ENCODE peak calls at places on chromosome 1, in six cellular contexts. X, G, S, B, D and P are unnamed samples.
A peak's percentile ranks its signal among the peaks of the same experiment; 100 is the strongest.

GRCh38 chr1:94335950-94336349 is 82.2 kb upstream of the ABCD3 start:
- DNase-seq in B (no peak), X (peak; percentile 30), G (peak; percentile 66), D (peak; percentile 52), S (peak; percentile 68), P (no peak)

GRCh38 chr1:217717959-217718358 is 86.8 kb downstream of the SPATA17 start:
- DNase-seq in D (no peak), S (no peak), X (no peak), B (no peak), G (no peak), P (no peak)

GRCh38 chr1:21184266-21184665 is 7.6 kb upstream of the EIF4G3 start:
- DNase-seq in S (no peak), D (no peak), G (no peak), X (peak; percentile 25), B (no peak), P (no peak)

GRCh38 chr1:66598670-66599069 is 64.7 kb downstream of the SGIP1 start:
- DNase-seq in G (no peak), B (no peak), S (peak; percentile 59), D (no peak), X (no peak), P (no peak)

GRCh38 chr1:31264790-31265386 is 25.2 kb upstream of the NKAIN1 start:
- DNase-seq in S (no peak), B (no peak), D (no peak), G (no peak), X (no peak), P (no peak)

GRCh38 chr1:18253093-18253492 is 145.5 kb downstream of the IGSF21 start:
- DNase-seq in D (no peak), B (no peak), G (no peak), X (no peak), S (no peak), P (no peak)

GRCh38 chr1:28301368-28302174 is 27.3 kb upstream of the MED18 start:
- DNase-seq in D (no peak), X (no peak), G (no peak), B (no peak), S (no peak), P (no peak)

GRCh38 chr1:196148367-196148970 is 459.8 kb downstream of the KCNT2 start:
- DNase-seq in X (no peak), B (no peak), D (no peak), G (no peak), S (no peak), P (no peak)

GRCh38 chr1:221940631-221941030 is 198.7 kb upstream of the DUSP10 start:
- DNase-seq in D (no peak), S (no peak), B (no peak), X (no peak), G (no peak), P (no peak)

GRCh38 chr1:207009182-207009850 is 23.2 kb downstream of the C1orf116 start:
- DNase-seq in X (no peak), S (no peak), D (no peak), G (no peak), B (no peak), P (no peak)

GRCh38 chr1:171486048-171486519 is 754 bp downstream of the PRRC2C start:
- DNase-seq in D (no peak), G (peak; percentile 19), X (peak; percentile 38), B (no peak), S (peak; percentile 62), P (no peak)

GRCh38 chr1:215651867-215652266 is 84.8 kb downstream of the KCTD3 start:
- DNase-seq in G (no peak), S (no peak), B (no peak), X (no peak), D (no peak), P (no peak)